ENCODE peak calls at places on chromosomes 5 and 9, in four cellular contexts. R, G, Y and K are unnamed samples.

GRCh38 chr5:53902524-53902923 is 342.1 kb downstream of the NDUFS4 start:
- DNase-seq in R (no peak), Y (no peak), G (no peak), K (no peak)

GRCh38 chr9:137311171-137311970 is 9.3 kb upstream of the NRARP start:
- DNase-seq in G (peak; percentile 47), R (no peak), Y (no peak), K (no peak)

GRCh38 chr5:155406815-155407214 is 393.3 kb downstream of the KIF4B start:
- DNase-seq in G (no peak), R (no peak), Y (no peak), K (no peak)

GRCh38 chr9:94649100-94649855 is 10.0 kb upstream of the FBP1 start:
- DNase-seq in R (no peak), G (peak; percentile 9), Y (no peak), K (peak; percentile 42)

GRCh38 chr5:113215401-113216060 is 219.3 kb downstream of the TSSK1B start:
- DNase-seq in R (no peak), Y (no peak), G (peak; percentile 47), K (peak; percentile 79)

GRCh38 chr5:54882101-54882500 is 103.3 kb downstream of the ESM1 start:
- DNase-seq in Y (no peak), G (no peak), R (no peak), K (no peak)

GRCh38 chr5:96321371-96321770 is 111.7 kb downstream of the PCSK1 start:
- DNase-seq in G (no peak), Y (no peak), R (no peak), K (no peak)

GRCh38 chr5:160959804-160960203 is 107.8 kb upstream of the ATP10B start:
- DNase-seq in G (no peak), Y (peak; percentile 82), R (no peak), K (no peak)

GRCh38 chr9:969693-970309 is 6.7 kb upstream of the DMRT3 start:
- DNase-seq in G (no peak), R (no peak), Y (no peak), K (no peak)

GRCh38 chr9:126347911-126348760 is 21.5 kb downstream of the MVB12B start:
- DNase-seq in G (no peak), Y (no peak), R (no peak), K (peak; percentile 17)

GRCh38 chr5:134090482-134090881 is 24.0 kb upstream of the TCF7 start:
- DNase-seq in Y (no peak), R (no peak), G (no peak), K (no peak)

GRCh38 chr5:160262151-160262550 is 32.8 kb downstream of the FABP6 start:
- DNase-seq in G (no peak), R (no peak), Y (no peak), K (no peak)

GRCh38 chr5:109668668-109669422 is 20.9 kb upstream of the MAN2A1 start:
- DNase-seq in R (no peak), Y (no peak), G (no peak), K (no peak)

GRCh38 chr9:86098793-86099694 is at the start of gene GOLM1:
- DNase-seq in G (peak; percentile 22), Y (no peak), R (peak; percentile 52), K (peak; percentile 49)

GRCh38 chr5:7745882-7746735 is 104.8 kb downstream of the CFAP90 start:
- DNase-seq in R (peak; percentile 53), Y (no peak), G (peak; percentile 56), K (peak; percentile 77)

GRCh38 chr9:123484130-123484529 is 128.1 kb downstream of the CRB2 start:
- DNase-seq in G (no peak), Y (no peak), R (no peak), K (no peak)

GRCh38 chr5:53991942-53992341 is 318.4 kb downstream of the ARL15 start:
- DNase-seq in Y (no peak), G (no peak), R (no peak), K (no peak)

GRCh38 chr5:51386916-51387853 is 3.9 kb downstream of the ISL1 start:
- DNase-seq in G (no peak), R (no peak), Y (no peak), K (no peak)

GRCh38 chr9:123834218-123834906 is 95.6 kb downstream of the DENND1A start:
- DNase-seq in Y (no peak), G (no peak), R (no peak), K (peak; percentile 17)

GRCh38 chr5:126599499-126599898 is 1.2 kb upstream of the PHAX start:
- DNase-seq in G (no peak), R (no peak), Y (no peak), K (no peak)

GRCh38 chr9:18786936-18787658 is 245.9 kb downstream of the SAXO1 start:
- DNase-seq in Y (no peak), G (peak; percentile 20), R (no peak), K (peak; percentile 58)

GRCh38 chr9:109307380-109308240 is 13.2 kb downstream of the EPB41L4B start:
- DNase-seq in G (no peak), Y (no peak), R (no peak), K (no peak)

GRCh38 chr5:176492431-176492830 is 44.2 kb downstream of the FAF2 start:
- DNase-seq in R (no peak), Y (no peak), G (peak; percentile 3), K (no peak)

GRCh38 chr5:115333164-115333563 is 36.7 kb upstream of the CCDC112 start:
- DNase-seq in G (no peak), R (no peak), Y (no peak), K (peak; percentile 56)

GRCh38 chr5:16618138-16618897 is 1.5 kb upstream of the RETREG1 start:
- DNase-seq in G (no peak), Y (no peak), R (no peak), K (no peak)

GRCh38 chr5:74638776-74639537 is 1.6 kb downstream of the ENC1 start:
- DNase-seq in R (no peak), G (no peak), Y (no peak), K (peak; percentile 66)

GRCh38 chr5:149298857-149299404 is 27.3 kb downstream of the AFAP1L1 start:
- DNase-seq in Y (no peak), G (no peak), R (no peak), K (no peak)

GRCh38 chr5:56848206-56848605 is 32.9 kb downstream of the MAP3K1 start:
- DNase-seq in G (no peak), R (no peak), Y (no peak), K (no peak)

GRCh38 chr9:132717326-132717945 is 47.2 kb downstream of the GTF3C4 start:
- DNase-seq in G (no peak), Y (no peak), R (no peak), K (no peak)

GRCh38 chr5:16704945-16705344 is 88.1 kb upstream of the RETREG1 start:
- DNase-seq in G (no peak), Y (no peak), R (no peak), K (no peak)

GRCh38 chr9:81690251-81690851 is 1.0 kb upstream of the TLE1 start:
- DNase-seq in R (no peak), Y (no peak), G (no peak), K (no peak)

DNA sequence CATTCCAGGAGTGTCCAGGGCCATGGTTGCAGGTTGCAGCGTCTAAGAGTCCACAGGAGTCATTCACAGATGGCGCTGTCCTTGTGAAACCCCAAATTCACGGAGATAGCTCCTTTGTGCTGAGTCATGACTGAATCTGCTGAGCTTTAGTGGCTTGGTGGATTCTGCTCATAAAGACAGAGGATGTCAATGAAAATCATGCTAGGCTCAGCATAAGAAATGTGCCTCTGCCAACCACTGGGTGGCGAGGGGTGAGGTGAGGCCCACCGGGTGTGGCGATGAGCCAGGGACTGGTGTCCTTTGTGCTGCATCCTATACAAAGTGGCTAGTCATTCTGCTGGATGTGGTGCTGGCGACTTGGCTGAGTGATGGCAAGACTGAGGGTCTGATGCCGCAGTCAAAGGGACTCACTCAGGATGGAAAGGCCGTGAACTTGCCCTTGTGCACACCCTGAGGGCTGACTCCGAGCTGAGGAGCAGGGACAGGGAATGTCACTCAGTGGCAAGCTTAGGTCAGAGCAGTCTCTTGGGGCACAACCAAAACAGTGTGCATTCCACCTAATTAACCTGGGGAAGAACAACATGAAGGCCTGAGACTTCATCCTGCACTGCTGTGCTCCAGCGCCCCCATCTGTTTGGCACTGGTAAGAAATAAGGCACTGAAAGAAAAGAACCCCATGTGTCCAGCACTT is 71.5 kb downstream of the DAP start:
- DNase-seq in Y (no peak), R (no peak), G (peak; percentile 25), K (no peak)
- TF ChIP-seq CTCF in Y (peak; percentile 58), R (peak; percentile 32), G (peak; percentile 61), K (peak; percentile 31)

GRCh38 chr5:110785356-110785755 is 46.5 kb downstream of the SLC25A46 start:
- DNase-seq in R (no peak), G (peak; percentile 31), Y (peak; percentile 2), K (peak; percentile 15)

GRCh38 chr5:110784901-110785300 is 46.1 kb downstream of the SLC25A46 start:
- DNase-seq in G (no peak), R (no peak), Y (no peak), K (peak; percentile 19)

GRCh38 chr5:110790673-110791072 is 51.9 kb downstream of the SLC25A46 start:
- DNase-seq in G (peak; percentile 68), R (no peak), Y (peak; percentile 10), K (peak; percentile 59)
- TF ChIP-seq CTCF in G (peak; percentile 42), R (no peak), Y (peak; percentile 52), K (peak; percentile 41)

GRCh38 chr5:65101706-65102105 is 333.0 kb downstream of the CWC27 start:
- DNase-seq in Y (no peak), R (no peak), G (no peak), K (no peak)

GRCh38 chr5:65102501-65102825 is 333.7 kb downstream of the CWC27 start:
- DNase-seq in R (no peak), Y (no peak), G (no peak), K (peak; percentile 26)

GRCh38 chr5:65103674-65104035 is 334.9 kb downstream of the CWC27 start:
- DNase-seq in G (no peak), Y (no peak), R (no peak), K (no peak)

GRCh38 chr5:65102826-65103673 is 334.3 kb downstream of the CWC27 start:
- DNase-seq in Y (no peak), G (no peak), R (no peak), K (peak; percentile 74)

DNA sequence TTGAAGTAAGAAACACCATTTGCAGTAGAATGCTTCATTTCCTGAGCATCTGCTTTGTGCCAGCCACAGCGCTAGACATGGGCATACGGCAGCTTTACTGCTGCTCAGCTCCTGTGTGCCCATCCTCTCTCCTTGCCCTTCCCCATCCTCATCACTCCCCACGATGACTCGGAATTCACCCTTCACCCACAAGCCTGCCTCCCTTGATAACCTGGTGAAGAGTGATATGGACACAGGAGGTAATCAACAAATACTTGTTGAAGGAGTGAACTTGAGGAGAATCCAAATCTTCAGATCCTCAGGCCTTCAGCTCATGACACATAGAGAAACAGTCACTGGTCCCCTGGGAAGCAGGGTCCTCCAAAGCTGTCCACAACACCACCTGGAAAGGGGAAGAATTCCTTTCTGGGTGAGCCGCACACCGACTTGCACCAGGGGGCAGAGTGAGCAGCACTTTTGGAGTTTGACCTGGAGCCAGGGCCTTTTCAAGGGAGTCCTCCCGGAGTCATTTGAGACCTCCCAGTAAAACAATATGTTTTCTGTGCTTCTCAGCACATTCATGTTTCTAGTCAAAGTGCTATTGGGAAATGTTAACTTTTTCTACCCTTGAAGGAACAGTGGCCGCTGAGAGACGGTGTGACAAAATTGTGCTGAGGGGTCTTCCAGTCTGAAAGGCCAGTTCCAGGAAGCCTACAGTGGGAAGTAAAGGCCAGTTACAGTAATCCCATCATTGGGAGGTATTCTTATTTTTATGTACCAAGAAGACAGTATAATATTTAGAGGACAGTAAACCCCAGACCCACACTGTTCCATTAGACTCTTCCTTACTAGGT is 332.3 kb downstream of the CWC27 start:
- DNase-seq in Y (no peak), R (no peak), G (peak; percentile 73), K (peak; percentile 84)
- TF ChIP-seq CTCF in Y (peak; percentile 86), R (peak; percentile 35), G (peak; percentile 90), K (peak; percentile 78)

GRCh38 chr5:80346055-80346454 is 26.3 kb downstream of the SPZ1 start:
- DNase-seq in G (no peak), Y (no peak), R (no peak), K (peak; percentile 2)
- TF ChIP-seq CTCF in G (peak; percentile 62), Y (peak; percentile 62), R (no peak), K (peak; percentile 49)

GRCh38 chr9:88773627-88774244 is 217.5 kb upstream of the S1PR3 start:
- DNase-seq in R (no peak), Y (no peak), G (peak; percentile 76), K (peak; percentile 64)
- TF ChIP-seq CTCF in R (no peak), Y (no peak), G (peak; percentile 64), K (peak; percentile 39)